ENCODE peak calls at places on chromosomes 16 and 17, in eight cellular contexts. G is HCT116, U is GM12878, O is GM23338, R is prostate gland, C is GM12891, D is H1, K is sigmoid colon. B is an unnamed sample.

GRCh38 chr16:70694088-70694487 is 8.2 kb upstream of the MTSS2 start:
- DNase-seq in G (no peak), U (no peak), O (peak), R (no peak), C (no peak), D (peak), K (no peak), B (no peak)

GRCh38 chr17:76791053-76791980 is 53.4 kb downstream of the MFSD11 start:
- DNase-seq in G (no peak), U (peak), O (no peak), R (no peak), C (peak), D (no peak), K (no peak), B (no peak)

GRCh38 chr17:5694507-5694906 is 110.2 kb upstream of the NLRP1 start:
- DNase-seq in G (no peak), U (no peak), O (peak), R (no peak), C (no peak), D (no peak), K (no peak), B (no peak)

GRCh38 chr17:55710410-55710809 is 12.3 kb downstream of the TMEM100 start:
- DNase-seq in G (no peak), U (no peak), O (no peak), R (no peak), C (no peak), D (no peak), K (no peak), B (no peak)

GRCh38 chr17:28552201-28552999 is at the start of gene UNC119:
- DNase-seq in G (no peak), U (no peak), O (peak), R (peak), C (peak), D (no peak), K (peak), B (peak)

GRCh38 chr17:82880620-82881019 is 40.8 kb upstream of the ZNF750 start:
- DNase-seq in G (no peak), U (no peak), O (no peak), R (no peak), C (no peak), D (no peak), K (peak), B (no peak)

GRCh38 chr17:73901661-73902415 is 257.6 kb upstream of the SDK2 start:
- DNase-seq in G (no peak), U (no peak), O (peak), R (peak), C (no peak), D (no peak), K (no peak), B (peak)

GRCh38 chr16:84266451-84266850 is 26.6 kb upstream of the KCNG4 start:
- DNase-seq in G (peak), U (peak), O (peak), R (no peak), C (peak), D (no peak), K (no peak), B (no peak)

GRCh38 chr17:7323731-7324437 is 5.3 kb downstream of the NEURL4 start:
- DNase-seq in G (no peak), U (no peak), O (peak), R (peak), C (peak), D (peak), K (peak), B (no peak)
- TF ChIP-seq POLR2AphosphoS5 in G (no peak), U (no peak), O (no peak), R (no peak), C (no peak), D (no peak), K (peak), B (no peak)

GRCh38 chr16:57628008-57628781 is at the start of gene ADGRG1:
- DNase-seq in G (peak), U (no peak), O (peak), R (peak), C (peak), D (peak), K (peak), B (peak)
- TF ChIP-seq POLR2AphosphoS5 in G (peak), U (no peak), O (no peak), R (peak), C (no peak), D (no peak), K (peak), B (no peak)

DNA sequence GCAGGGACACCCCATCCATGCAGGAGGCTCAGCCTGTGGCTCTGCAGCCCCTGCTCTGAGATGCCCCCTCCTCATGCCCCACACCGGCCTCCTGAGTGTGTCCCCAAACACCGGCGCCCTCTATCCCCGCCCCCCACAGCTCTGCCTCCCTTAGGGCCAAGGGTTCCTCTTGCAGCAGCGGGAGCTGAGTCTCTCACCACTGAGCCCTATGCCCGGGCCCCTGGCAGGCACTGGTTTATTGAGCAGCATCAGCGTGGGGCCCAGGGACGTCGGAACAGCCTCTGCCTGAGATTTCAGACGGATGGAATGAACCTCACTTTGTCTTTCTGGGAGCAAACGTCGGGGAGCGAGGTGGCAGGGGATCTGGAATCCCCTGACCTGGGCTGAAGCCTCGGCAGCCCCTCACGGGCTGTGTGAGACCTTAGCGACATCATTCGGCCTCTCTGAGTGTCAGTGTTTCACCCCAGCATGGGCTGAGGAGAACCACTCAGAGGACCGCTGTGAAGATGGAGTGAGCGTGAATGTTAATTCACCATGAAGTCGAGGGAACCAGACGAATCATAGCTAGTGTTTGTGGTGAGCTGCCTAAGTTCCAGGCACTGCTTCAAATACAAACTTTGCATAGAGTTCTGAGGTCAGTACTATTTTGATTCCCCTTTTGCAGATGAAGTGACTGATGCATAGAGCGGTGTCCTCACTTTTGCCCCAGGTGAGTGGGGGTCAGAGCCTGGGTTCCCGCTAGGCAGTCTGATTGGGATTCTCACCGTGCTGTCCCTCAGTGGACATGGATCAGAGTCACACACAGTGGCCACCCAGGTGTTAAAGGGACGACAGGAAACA is 5.3 kb upstream of the C16orf74 start:
- DNase-seq in G (no peak), U (peak), O (no peak), R (no peak), C (peak), D (no peak), K (no peak), B (no peak)
- TF ChIP-seq POLR2AphosphoS5 in G (no peak), U (peak), O (no peak), R (no peak), C (no peak), D (no peak), K (no peak), B (no peak)

DNA sequence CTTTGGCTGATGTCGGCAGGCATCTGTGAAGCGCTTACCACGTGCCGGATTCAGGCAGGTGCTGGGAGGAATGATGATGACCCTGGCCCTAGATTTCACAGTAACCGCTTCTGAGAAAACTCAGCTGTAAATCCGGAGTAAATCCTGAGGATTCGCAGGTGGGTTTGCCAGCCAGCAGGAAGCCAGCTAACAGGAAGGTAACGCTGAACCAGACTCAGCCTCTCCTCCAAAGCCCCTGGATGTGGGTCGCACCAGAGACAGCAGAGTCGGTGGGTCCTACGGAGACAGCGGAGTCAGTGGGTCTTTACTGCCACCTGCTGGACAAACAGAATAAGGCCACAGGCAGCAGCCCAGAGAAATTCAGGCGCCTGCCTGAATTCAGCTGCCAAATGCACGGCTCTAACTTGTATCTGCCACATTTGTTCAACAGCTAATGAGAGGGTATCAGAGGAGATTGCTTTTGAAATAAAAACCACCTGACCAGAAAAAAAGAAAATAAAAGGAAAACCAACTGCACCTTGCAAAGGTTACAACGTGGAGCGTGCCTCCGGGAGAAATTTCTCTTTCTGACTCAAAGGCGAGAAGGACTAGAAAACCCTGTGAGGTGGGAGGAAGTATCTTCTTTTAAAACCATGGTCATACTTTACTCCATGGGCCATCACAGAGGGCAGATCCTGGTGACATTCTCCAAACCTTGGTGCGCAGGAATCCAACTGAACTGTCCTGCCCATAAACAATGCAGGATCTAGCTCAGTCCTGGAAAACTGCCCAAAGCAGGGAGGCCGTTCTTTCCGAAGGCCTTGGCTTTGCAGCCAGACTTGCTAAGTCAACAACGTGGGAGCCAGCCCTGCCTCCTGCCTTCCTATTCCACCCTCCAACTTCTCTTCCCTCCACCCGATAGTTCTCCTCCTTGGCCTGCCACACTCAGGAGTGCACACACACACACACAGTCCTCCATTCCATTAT is 16.3 kb downstream of the COPRS start:
- DNase-seq in G (peak), U (no peak), O (peak), R (peak), C (peak), D (peak), K (peak), B (peak)
- TF ChIP-seq POLR2AphosphoS5 in G (no peak), U (no peak), O (no peak), R (peak), C (no peak), D (no peak), K (peak), B (no peak)

B was measured in breast epithelium.